ENCODE peak calls at places on chromosome 11, in seven cellular contexts. F is bronchial epithelial cell; T is cardiac muscle cell; I is naive thymus-derived CD4-positive, alpha-beta T cell; O is dorsolateral prefrontal cortex; D is body of pancreas; Q is cardiac fibroblast. V is an unnamed sample.

GRCh38 chr11:111155021-111155420 is 90.5 kb upstream of the POU2AF2 start:
- DNase-seq in O (no peak), I (no peak), Q (peak; percentile 10), F (no peak), T (no peak), D (no peak), V (no peak)

GRCh38 chr11:113464416-113464815 is 10.8 kb downstream of the DRD2 start:
- DNase-seq in T (no peak), D (no peak), Q (no peak), F (peak; percentile 45), O (no peak), I (no peak), V (no peak)

GRCh38 chr11:34585870-34586654 is 34.8 kb upstream of the EHF start:
- DNase-seq in D (no peak), O (no peak), Q (peak; percentile 81), F (peak; percentile 68), T (peak; percentile 72), I (no peak), V (no peak)

GRCh38 chr11:27041141-27041869 is 690 bp downstream of the BBOX1 start:
- DNase-seq in F (no peak), Q (no peak), O (no peak), I (no peak), D (no peak), T (no peak), V (peak; percentile 78)

GRCh38 chr11:76669901-76670474 is 559 bp downstream of the LRRC32 start:
- DNase-seq in F (no peak), D (no peak), O (no peak), Q (peak; percentile 91), T (peak; percentile 43), I (no peak), V (peak; percentile 48)

GRCh38 chr11:8871283-8871775 is 39.7 kb upstream of the AKIP1 start:
- DNase-seq in Q (peak; percentile 95), I (no peak), T (peak; percentile 89), F (peak; percentile 41), O (peak; percentile 62), D (peak; percentile 50), V (no peak)

GRCh38 chr11:47861762-47862161 is 13.6 kb upstream of the NUP160 start:
- DNase-seq in D (no peak), I (no peak), F (peak; percentile 69), Q (peak; percentile 74), T (no peak), O (no peak), V (no peak)

GRCh38 chr11:9076661-9077060 is 14.7 kb downstream of the SCUBE2 start:
- DNase-seq in Q (no peak), D (no peak), O (no peak), T (no peak), F (peak; percentile 55), I (no peak), V (no peak)

GRCh38 chr11:23471878-23472277 is 611.6 kb upstream of the CCDC179 start:
- DNase-seq in O (no peak), T (no peak), I (no peak), Q (no peak), D (no peak), F (no peak), V (no peak)

GRCh38 chr11:113401718-113402117 is 14.1 kb downstream of the ANKK1 start:
- DNase-seq in T (no peak), Q (peak; percentile 51), D (peak; percentile 53), O (peak; percentile 51), I (no peak), F (peak; percentile 94), V (peak; percentile 34)

GRCh38 chr11:73519266-73519665 is 78.6 kb downstream of the FAM168A start:
- DNase-seq in T (no peak), Q (no peak), O (no peak), I (no peak), D (no peak), F (no peak), V (no peak)

GRCh38 chr11:32081129-32081641 is 9.7 kb upstream of the RCN1 start:
- DNase-seq in D (no peak), I (no peak), Q (peak; percentile 40), O (no peak), T (no peak), F (peak; percentile 87), V (peak; percentile 36)

GRCh38 chr11:61160487-61161189 is 588 bp downstream of the VPS37C start:
- DNase-seq in F (peak; percentile 13), Q (no peak), D (no peak), I (no peak), O (no peak), T (no peak), V (no peak)

GRCh38 chr11:75328426-75329277 is 22.8 kb downstream of the ARRB1 start:
- DNase-seq in I (no peak), Q (peak; percentile 85), F (peak; percentile 79), O (peak; percentile 84), T (peak; percentile 83), D (peak; percentile 71), V (no peak)

GRCh38 chr11:117900144-117900651 is 23.7 kb upstream of the FXYD6 start:
- DNase-seq in T (no peak), Q (no peak), I (no peak), D (no peak), O (no peak), F (no peak), V (no peak)

GRCh38 chr11:4025248-4025956 is 69.2 kb upstream of the RRM1 start:
- DNase-seq in Q (peak; percentile 94), O (no peak), I (no peak), T (no peak), F (no peak), D (no peak), V (peak; percentile 42)

GRCh38 chr11:26187639-26188038 is 144.3 kb upstream of the ANO3 start:
- DNase-seq in Q (peak; percentile 81), D (no peak), F (peak; percentile 94), I (no peak), T (no peak), O (no peak), V (peak; percentile 28)

GRCh38 chr11:133916790-133917440 is 39.9 kb downstream of the IGSF9B start:
- DNase-seq in D (no peak), F (no peak), T (no peak), Q (no peak), O (no peak), I (no peak), V (no peak)

GRCh38 chr11:6812391-6813005 is 13.0 kb upstream of the OR6A2 start:
- DNase-seq in O (no peak), T (peak; percentile 49), F (peak; percentile 50), Q (peak; percentile 50), D (no peak), I (no peak), V (no peak)

GRCh38 chr11:126900349-126900748 is 100.2 kb downstream of the KIRREL3 start:
- DNase-seq in Q (no peak), T (no peak), I (no peak), D (no peak), F (no peak), O (no peak), V (no peak)

GRCh38 chr11:117546431-117547160 is 218.9 kb downstream of the CEP164 start:
- DNase-seq in I (no peak), D (no peak), F (no peak), Q (no peak), O (no peak), T (no peak), V (no peak)

GRCh38 chr11:63572026-63572688 is 9.0 kb upstream of the PLAAT2 start:
- DNase-seq in T (no peak), O (no peak), Q (no peak), I (no peak), F (no peak), D (no peak), V (no peak)

GRCh38 chr11:100434821-100435641 is 252.1 kb upstream of the ARHGAP42 start:
- DNase-seq in Q (no peak), I (no peak), O (no peak), T (peak; percentile 84), F (no peak), D (no peak), V (no peak)

GRCh38 chr11:61092280-61092766 is 10.0 kb upstream of the CD5 start:
- DNase-seq in O (no peak), I (no peak), Q (no peak), T (no peak), D (no peak), F (no peak), V (no peak)

GRCh38 chr11:30478923-30479322 is 107.2 kb downstream of the MPPED2 start:
- DNase-seq in O (no peak), D (no peak), T (peak; percentile 49), I (no peak), Q (no peak), F (no peak), V (no peak)

GRCh38 chr11:61111786-61112517 is 9.7 kb downstream of the CD5 start:
- DNase-seq in D (no peak), O (no peak), Q (no peak), I (no peak), T (no peak), F (no peak), V (no peak)

GRCh38 chr11:119663279-119663678 is 65.7 kb downstream of the NECTIN1 start:
- DNase-seq in Q (no peak), I (no peak), F (no peak), D (no peak), T (no peak), O (peak; percentile 77), V (no peak)

GRCh38 chr11:21374381-21374780 is 705.0 kb downstream of the NELL1 start:
- DNase-seq in Q (no peak), O (no peak), D (no peak), T (no peak), I (no peak), F (no peak), V (no peak)

GRCh38 chr11:122085264-122085663 is 30.8 kb downstream of the BLID start:
- DNase-seq in D (no peak), Q (peak; percentile 88), I (no peak), F (peak; percentile 56), O (no peak), T (no peak), V (peak; percentile 98)

GRCh38 chr11:93444671-93445073 is 98.5 kb downstream of the SMCO4 start:
- DNase-seq in F (peak; percentile 93), O (no peak), I (no peak), T (peak; percentile 14), Q (no peak), D (peak; percentile 21), V (peak; percentile 10)

GRCh38 chr11:56968524-56968923 is 20.2 kb upstream of the OR5AK2 start:
- DNase-seq in T (no peak), O (no peak), D (no peak), F (no peak), I (no peak), Q (no peak), V (no peak)
- H3K4me3 ChIP-seq in T (no peak overlapping the region), O (no peak overlapping the region), D (no peak overlapping the region), F (no peak overlapping the region), I (no peak overlapping the region), Q (no peak overlapping the region), V (no peak overlapping the region)

GRCh38 chr11:13160745-13161144 is 116.8 kb upstream of the BMAL1 start:
- DNase-seq in I (no peak), Q (no peak), T (no peak), D (no peak), O (no peak), F (peak; percentile 100), V (no peak)
- H3K4me3 ChIP-seq in I (no peak overlapping the region), Q (no peak overlapping the region), T (no peak overlapping the region), D (no peak overlapping the region), O (no peak overlapping the region), F (no peak overlapping the region), V (no peak overlapping the region)

GRCh38 chr11:65430406-65431217 is 8.0 kb downstream of the NEAT1 start:
- DNase-seq in I (no peak), O (no peak), T (no peak), D (peak; percentile 22), Q (peak; percentile 85), F (peak; percentile 44), V (no peak)
- H3K4me3 ChIP-seq in I (peak overlapping the region; percentile 74), O (peak overlapping the region; percentile 81), T (no peak overlapping the region), D (no peak overlapping the region), Q (peak overlapping the region; percentile 88), F (no peak overlapping the region), V (peak overlapping the region; percentile 88)

GRCh38 chr11:45665933-45666647 is 668 bp upstream of the CHST1 start:
- DNase-seq in D (no peak), I (no peak), T (no peak), F (peak; percentile 20), Q (peak; percentile 29), O (no peak), V (no peak)
- H3K4me3 ChIP-seq in D (no peak overlapping the region), I (no peak overlapping the region), T (peak overlapping the region; percentile 78), F (no peak overlapping the region), Q (peak overlapping the region; percentile 11), O (peak overlapping the region; percentile 78), V (no peak overlapping the region)

V was measured in retinal pigment epithelial cell.